ENCODE peak calls at places on chromosomes 6 and 20, in eight cellular contexts. One of them, this sample, is unnamed.

GRCh38 chr20:25196701-25197120 is 1.2 kb downstream of the ENTPD6 start:
- DNase-seq in Kasumi-1: no peak
- DNase-seq in breast epithelium: no peak
- DNase-seq in GM12892: no peak
- DNase-seq in glomerular endothelial cell: no peak
- DNase-seq in EH: no peak
- DNase-seq in lung: no peak
- DNase-seq in HFFc6: no peak
- DNase-seq in this sample: no peak

GRCh38 chr6:52390361-52390727 is 28.4 kb downstream of the PAQR8 start:
- DNase-seq in Kasumi-1: peak; percentile 50
- DNase-seq in breast epithelium: no peak
- DNase-seq in GM12892: no peak
- DNase-seq in glomerular endothelial cell: peak; percentile 37
- DNase-seq in EH: peak; percentile 65
- DNase-seq in lung: no peak
- DNase-seq in HFFc6: peak; percentile 22
- DNase-seq in this sample: no peak

GRCh38 chr6:21915707-21916399 is 322.3 kb downstream of the SOX4 start:
- DNase-seq in Kasumi-1: no peak
- DNase-seq in breast epithelium: no peak
- DNase-seq in GM12892: no peak
- DNase-seq in glomerular endothelial cell: no peak
- DNase-seq in EH: peak; percentile 88
- DNase-seq in lung: no peak
- DNase-seq in HFFc6: peak; percentile 29
- DNase-seq in this sample: no peak

GRCh38 chr6:76876922-76877553 is 586.3 kb downstream of the HTR1B start:
- DNase-seq in Kasumi-1: no peak
- DNase-seq in breast epithelium: no peak
- DNase-seq in GM12892: no peak
- DNase-seq in glomerular endothelial cell: no peak
- DNase-seq in EH: peak; percentile 3
- DNase-seq in lung: peak; percentile 49
- DNase-seq in HFFc6: no peak
- DNase-seq in this sample: peak; percentile 81

GRCh38 chr6:167787896-167788530 is 38.7 kb upstream of the AFDN start:
- DNase-seq in Kasumi-1: no peak
- DNase-seq in breast epithelium: peak; percentile 11
- DNase-seq in GM12892: no peak
- DNase-seq in glomerular endothelial cell: no peak
- DNase-seq in EH: no peak
- DNase-seq in lung: no peak
- DNase-seq in HFFc6: no peak
- DNase-seq in this sample: no peak

GRCh38 chr20:35312348-35312747 is 20.1 kb upstream of the FAM83C start:
- DNase-seq in Kasumi-1: no peak
- DNase-seq in breast epithelium: no peak
- DNase-seq in GM12892: no peak
- DNase-seq in glomerular endothelial cell: no peak
- DNase-seq in EH: peak; percentile 92
- DNase-seq in lung: no peak
- DNase-seq in HFFc6: peak; percentile 79
- DNase-seq in this sample: no peak

GRCh38 chr20:40760399-40760798 is 71.4 kb upstream of the MAFB start:
- DNase-seq in Kasumi-1: no peak
- DNase-seq in breast epithelium: no peak
- DNase-seq in GM12892: no peak
- DNase-seq in glomerular endothelial cell: no peak
- DNase-seq in EH: no peak
- DNase-seq in lung: no peak
- DNase-seq in HFFc6: no peak
- DNase-seq in this sample: no peak

GRCh38 chr20:63594043-63594561 is 20.1 kb upstream of the HELZ2 start:
- DNase-seq in Kasumi-1: no peak
- DNase-seq in breast epithelium: no peak
- DNase-seq in GM12892: no peak
- DNase-seq in glomerular endothelial cell: no peak
- DNase-seq in EH: peak; percentile 53
- DNase-seq in lung: no peak
- DNase-seq in HFFc6: peak; percentile 27
- DNase-seq in this sample: no peak

GRCh38 chr6:151209071-151209831 is 30.5 kb upstream of the AKAP12 start:
- DNase-seq in Kasumi-1: no peak
- DNase-seq in breast epithelium: no peak
- DNase-seq in GM12892: no peak
- DNase-seq in glomerular endothelial cell: no peak
- DNase-seq in EH: peak; percentile 48
- DNase-seq in lung: no peak
- DNase-seq in HFFc6: peak; percentile 3
- DNase-seq in this sample: no peak

GRCh38 chr6:131602913-131603312 is 25.1 kb downstream of the MED23 start:
- DNase-seq in Kasumi-1: no peak
- DNase-seq in breast epithelium: no peak
- DNase-seq in GM12892: no peak
- DNase-seq in glomerular endothelial cell: no peak
- DNase-seq in EH: peak; percentile 86
- DNase-seq in lung: no peak
- DNase-seq in HFFc6: peak; percentile 90
- DNase-seq in this sample: no peak

GRCh38 chr6:31945507-31946369 is at the start of gene CFB:
- DNase-seq in Kasumi-1: no peak
- DNase-seq in breast epithelium: peak; percentile 81
- DNase-seq in GM12892: no peak
- DNase-seq in glomerular endothelial cell: no peak
- DNase-seq in EH: peak; percentile 82
- DNase-seq in lung: peak; percentile 72
- DNase-seq in HFFc6: peak; percentile 78
- DNase-seq in this sample: no peak

GRCh38 chr6:121811106-121811505 is 375.7 kb downstream of the GJA1 start:
- DNase-seq in Kasumi-1: no peak
- DNase-seq in breast epithelium: no peak
- DNase-seq in GM12892: no peak
- DNase-seq in glomerular endothelial cell: no peak
- DNase-seq in EH: no peak
- DNase-seq in lung: no peak
- DNase-seq in HFFc6: no peak
- DNase-seq in this sample: no peak

GRCh38 chr6:22954749-22955385 is 385.5 kb downstream of the HDGFL1 start:
- DNase-seq in Kasumi-1: no peak
- DNase-seq in breast epithelium: no peak
- DNase-seq in GM12892: no peak
- DNase-seq in glomerular endothelial cell: peak; percentile 18
- DNase-seq in EH: peak; percentile 15
- DNase-seq in lung: no peak
- DNase-seq in HFFc6: no peak
- DNase-seq in this sample: no peak

GRCh38 chr20:23857954-23858565 is 21.5 kb downstream of the CST5 start:
- DNase-seq in Kasumi-1: no peak
- DNase-seq in breast epithelium: no peak
- DNase-seq in GM12892: no peak
- DNase-seq in glomerular endothelial cell: no peak
- DNase-seq in EH: no peak
- DNase-seq in lung: no peak
- DNase-seq in HFFc6: no peak
- DNase-seq in this sample: no peak

This sample was measured in LNCaP clone FGC.